ENCODE peak calls at places on chromosomes 7 and 10, in seven cellular contexts. F, R, S, P, U, L and I are unnamed samples.

GRCh38 chr10:15152556-15152955 is 15.9 kb downstream of the NMT2 start:
- DNase-seq in F (no peak), L (no peak), R (no peak), P (no peak), U (no peak), S (no peak), I (no peak)

GRCh38 chr10:34479520-34480179 is 335.4 kb downstream of the PARD3 start:
- DNase-seq in R (no peak), L (no peak), P (no peak), F (no peak), U (no peak), S (no peak), I (no peak)

GRCh38 chr7:157687845-157688244 is 351.0 kb downstream of the DNAJB6 start:
- DNase-seq in F (no peak), P (no peak), S (no peak), R (no peak), U (no peak), L (no peak), I (no peak)

GRCh38 chr10:86730227-86730626 is 26.2 kb upstream of the BMPR1A start:
- DNase-seq in P (peak), F (no peak), L (no peak), S (no peak), R (no peak), U (no peak), I (peak)

GRCh38 chr10:73182568-73182967 is 14.6 kb downstream of the FAM149B1 start:
- DNase-seq in S (no peak), R (no peak), L (peak), F (peak), P (no peak), U (no peak), I (no peak)

GRCh38 chr7:158539711-158540146 is 47.9 kb downstream of the PTPRN2 start:
- DNase-seq in U (no peak), F (no peak), S (no peak), R (no peak), P (no peak), L (no peak), I (no peak)

GRCh38 chr7:70092314-70093303 is 494.3 kb downstream of the AUTS2 start:
- DNase-seq in R (no peak), S (no peak), P (peak), L (peak), U (peak), F (no peak), I (no peak)

GRCh38 chr10:50972591-50972990 is 87.2 kb upstream of the A1CF start:
- DNase-seq in R (no peak), F (no peak), S (no peak), U (no peak), P (no peak), L (no peak), I (no peak)

GRCh38 chr10:117673611-117674010 is 131.1 kb downstream of the EMX2 start:
- DNase-seq in F (no peak), L (no peak), U (no peak), S (no peak), P (no peak), R (no peak), I (no peak)

GRCh38 chr7:43584200-43584586 is 1.3 kb downstream of the STK17A start:
- DNase-seq in F (peak), S (peak), R (peak), U (no peak), L (peak), P (no peak), I (peak)

GRCh38 chr7:98628418-98628817 is 11.3 kb downstream of the NPTX2 start:
- DNase-seq in F (no peak), L (no peak), P (no peak), U (no peak), R (no peak), S (no peak), I (no peak)

GRCh38 chr7:112103246-112103645 is 103.0 kb downstream of the DOCK4 start:
- DNase-seq in F (peak), L (peak), S (no peak), P (no peak), U (no peak), R (no peak), I (peak)

GRCh38 chr7:37724732-37725131 is 41.2 kb downstream of the GPR141 start:
- DNase-seq in L (no peak), U (no peak), P (no peak), S (no peak), F (no peak), R (no peak), I (no peak)

GRCh38 chr7:108181073-108181985 is 51.2 kb upstream of the LAMB4 start:
- DNase-seq in U (peak), F (peak), L (peak), S (peak), R (no peak), P (peak), I (peak)

GRCh38 chr7:33841031-33841430 is 64.3 kb upstream of the BMPER start:
- DNase-seq in P (peak), L (no peak), S (no peak), U (no peak), R (no peak), F (no peak), I (no peak)

GRCh38 chr10:4867520-4868356 is 41.7 kb downstream of the AKR1E2 start:
- DNase-seq in F (peak), U (no peak), L (peak), R (no peak), P (no peak), S (no peak), I (no peak)

GRCh38 chr10:29612657-29613056 is 22.1 kb downstream of the SVIL start:
- DNase-seq in F (no peak), L (no peak), R (no peak), S (no peak), U (no peak), P (no peak), I (no peak)